ENCODE peak calls at places on chromosomes 4 and X, in eight cellular contexts. U is CD8-positive, alpha-beta T cell; I is foreskin fibroblast; W is nephron progenitor cell; T is RWPE1; Y is esophagus squamous epithelium; B is lower lobe of right lung; V is pancreas. F is an unnamed sample.

GRCh38 chrX:154417157-154417556 is 5.8 kb downstream of the TAFAZZIN start:
- DNase-seq in W (no peak), V (no peak), B (no peak), Y (no peak), U (no peak), I (no peak), T (no peak), F (no peak)

GRCh38 chr4:147924604-147925412 is 192.9 kb downstream of the ARHGAP10 start:
- DNase-seq in B (no peak), W (peak), T (peak), I (no peak), Y (no peak), V (peak), U (no peak), F (peak)

GRCh38 chrX:270848-271367 is 10.3 kb upstream of the PLCXD1 start:
- DNase-seq in B (peak), Y (no peak), U (no peak), V (no peak), W (no peak), I (no peak), T (no peak), F (peak)

GRCh38 chr4:163167333-163167626 is 590 bp upstream of the NAF1 start:
- DNase-seq in U (no peak), B (no peak), W (no peak), V (no peak), T (no peak), I (no peak), Y (no peak), F (no peak)

GRCh38 chrX:152072236-152072635 is 66.1 kb downstream of the MAGEA10 start:
- DNase-seq in U (no peak), W (no peak), I (peak), T (peak), B (no peak), Y (no peak), V (peak), F (no peak)

GRCh38 chr4:17687237-17687857 is 72.9 kb downstream of the MED28 start:
- DNase-seq in I (no peak), T (no peak), V (no peak), W (no peak), U (no peak), Y (no peak), B (no peak), F (no peak)

GRCh38 chr4:151690164-151690856 is 70.5 kb downstream of the GATB start:
- DNase-seq in T (no peak), B (no peak), W (no peak), V (no peak), Y (no peak), I (peak), U (no peak), F (no peak)

GRCh38 chr4:1316537-1317168 is 27.0 kb downstream of the MAEA start:
- DNase-seq in U (no peak), I (no peak), B (no peak), V (no peak), Y (no peak), T (no peak), W (no peak), F (no peak)

GRCh38 chr4:184163813-184164212 is 53.9 kb downstream of the ENPP6 start:
- DNase-seq in W (peak), B (peak), U (no peak), I (no peak), Y (no peak), V (peak), T (peak), F (peak)

GRCh38 chr4:54062392-54062791 is 2.0 kb downstream of the CHIC2 start:
- DNase-seq in T (no peak), B (no peak), Y (no peak), I (no peak), U (no peak), W (no peak), V (no peak), F (no peak)

GRCh38 chr4:24322517-24322916 is 261.8 kb downstream of the DHX15 start:
- DNase-seq in W (no peak), V (no peak), Y (no peak), I (no peak), B (no peak), U (no peak), T (no peak), F (no peak)

DNA sequence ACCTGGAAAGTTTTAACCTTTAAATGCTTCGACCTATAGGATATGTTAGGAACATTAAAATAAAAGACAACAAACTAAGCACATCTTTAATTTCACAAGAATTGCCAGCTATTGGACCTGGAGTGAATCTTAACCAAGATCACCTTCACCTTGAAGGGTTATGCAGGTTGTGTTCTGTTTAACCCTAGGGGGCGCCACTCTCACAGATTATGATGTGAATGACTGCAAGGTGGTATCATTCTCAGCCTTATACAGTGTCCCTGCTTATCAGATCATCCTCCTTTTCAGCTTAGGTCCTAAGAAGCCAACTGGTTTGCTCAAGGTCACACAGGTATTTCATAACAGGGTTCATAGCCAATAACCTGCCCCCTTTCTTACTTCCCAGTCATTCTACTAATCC is 23.5 kb downstream of the INTS6L start:
- DNase-seq in U (peak), V (no peak), T (no peak), Y (no peak), I (no peak), W (no peak), B (no peak), F (no peak)
- TF ChIP-seq CTCF in U (peak), V (no peak), T (no peak), Y (no peak), I (no peak), W (no peak), B (no peak), F (peak)

GRCh38 chr4:168830777-168831512 is 179.1 kb downstream of the CBR4 start:
- DNase-seq in T (no peak), V (no peak), U (no peak), Y (no peak), I (no peak), W (no peak), B (no peak), F (no peak)

GRCh38 chr4:168835880-168836454 is 174.1 kb downstream of the CBR4 start:
- DNase-seq in V (no peak), B (no peak), I (no peak), W (no peak), T (no peak), Y (no peak), U (no peak), F (no peak)

GRCh38 chr4:168831585-168831918 is 178.5 kb downstream of the CBR4 start:
- DNase-seq in I (no peak), Y (no peak), U (no peak), B (no peak), T (no peak), V (no peak), W (peak), F (no peak)

GRCh38 chr4:168831919-168832745 is 177.9 kb downstream of the CBR4 start:
- DNase-seq in T (peak), V (peak), W (peak), Y (no peak), U (peak), B (peak), I (peak), F (peak)

DNA sequence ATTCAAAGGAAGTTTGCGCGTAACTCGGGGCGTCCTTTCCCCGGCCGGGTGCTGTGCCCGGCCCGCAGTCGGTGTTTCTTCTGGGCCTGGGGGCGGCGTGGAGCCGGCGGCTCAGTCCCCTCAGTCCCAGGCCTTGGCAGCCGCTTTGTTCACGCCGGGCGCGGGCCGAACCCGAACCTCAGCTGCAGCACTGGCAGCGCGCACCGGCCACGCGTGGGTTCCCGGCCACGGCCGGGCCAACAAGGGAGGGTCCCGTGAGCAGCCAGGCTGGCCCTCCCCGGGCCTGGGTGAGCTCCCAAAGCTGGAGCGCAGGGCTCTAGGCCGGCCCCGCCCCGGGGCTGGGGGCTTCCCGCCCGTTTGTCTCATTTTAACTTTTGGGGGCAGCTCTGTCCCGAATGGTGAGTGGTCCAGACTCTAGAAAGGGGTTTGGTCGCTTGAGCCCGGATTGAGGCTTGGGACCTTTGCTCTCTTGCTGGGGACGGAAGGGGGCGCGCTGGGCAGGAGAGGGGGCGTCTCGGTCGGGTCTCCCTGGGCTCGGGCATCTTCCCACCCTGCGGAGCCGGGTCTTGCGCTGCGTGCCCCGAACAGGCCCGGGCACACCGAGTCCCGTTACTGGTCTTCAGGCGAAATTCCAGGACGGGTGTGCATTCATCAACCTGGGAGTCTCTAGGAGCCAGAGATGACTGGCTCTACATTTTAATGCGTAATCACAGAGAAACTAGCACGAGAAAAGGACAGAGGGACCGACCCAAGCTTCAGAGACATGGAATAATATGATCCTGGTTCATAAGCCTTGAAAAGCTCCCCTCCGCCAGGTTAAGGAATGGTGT is 177.1 kb downstream of the CBR4 start:
- DNase-seq in W (peak), U (no peak), V (peak), I (no peak), Y (no peak), B (no peak), T (peak), F (peak)
- TF ChIP-seq CTCF in W (no peak), U (no peak), V (no peak), I (peak), Y (no peak), B (no peak), T (no peak), F (no peak)

DNA sequence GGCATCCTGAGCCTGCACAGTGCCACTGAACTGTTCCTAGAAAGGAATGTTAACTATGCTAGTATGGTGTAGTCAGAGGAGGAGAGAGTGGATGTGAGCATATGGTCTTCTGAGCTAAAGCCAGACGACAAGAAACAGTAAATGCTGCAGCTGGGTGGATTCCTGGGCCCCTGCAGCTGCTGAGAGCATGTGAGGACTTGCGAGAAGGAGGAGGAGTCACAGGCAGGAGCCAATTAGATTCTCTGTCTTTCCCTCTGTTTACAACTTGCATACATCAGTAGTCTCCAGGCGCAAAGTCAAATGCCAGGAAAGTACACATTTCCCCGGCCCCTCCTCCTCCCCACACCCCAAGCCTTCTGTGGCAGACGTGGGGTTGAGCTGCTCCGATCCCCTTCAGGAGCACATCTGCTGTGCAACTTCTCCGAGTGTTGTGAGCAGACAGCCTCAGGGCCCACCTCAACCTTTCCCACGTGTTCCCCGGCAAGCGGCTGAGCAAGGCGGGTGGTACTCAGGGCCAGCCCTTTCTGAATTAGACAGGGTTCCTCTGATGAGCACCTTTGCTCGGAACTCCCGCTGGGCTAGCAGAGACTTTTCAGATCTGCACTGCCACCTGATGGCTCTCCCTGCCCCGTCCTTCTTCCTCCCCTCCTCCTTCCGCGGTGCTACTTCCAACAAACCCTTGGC is 108.7 kb upstream of the ATP6AP2 start:
- DNase-seq in Y (no peak), U (peak), W (peak), T (peak), B (peak), V (peak), I (peak), F (no peak)
- TF ChIP-seq CTCF in Y (no peak), U (no peak), W (no peak), T (peak), B (peak), V (no peak), I (no peak), F (no peak)

DNA sequence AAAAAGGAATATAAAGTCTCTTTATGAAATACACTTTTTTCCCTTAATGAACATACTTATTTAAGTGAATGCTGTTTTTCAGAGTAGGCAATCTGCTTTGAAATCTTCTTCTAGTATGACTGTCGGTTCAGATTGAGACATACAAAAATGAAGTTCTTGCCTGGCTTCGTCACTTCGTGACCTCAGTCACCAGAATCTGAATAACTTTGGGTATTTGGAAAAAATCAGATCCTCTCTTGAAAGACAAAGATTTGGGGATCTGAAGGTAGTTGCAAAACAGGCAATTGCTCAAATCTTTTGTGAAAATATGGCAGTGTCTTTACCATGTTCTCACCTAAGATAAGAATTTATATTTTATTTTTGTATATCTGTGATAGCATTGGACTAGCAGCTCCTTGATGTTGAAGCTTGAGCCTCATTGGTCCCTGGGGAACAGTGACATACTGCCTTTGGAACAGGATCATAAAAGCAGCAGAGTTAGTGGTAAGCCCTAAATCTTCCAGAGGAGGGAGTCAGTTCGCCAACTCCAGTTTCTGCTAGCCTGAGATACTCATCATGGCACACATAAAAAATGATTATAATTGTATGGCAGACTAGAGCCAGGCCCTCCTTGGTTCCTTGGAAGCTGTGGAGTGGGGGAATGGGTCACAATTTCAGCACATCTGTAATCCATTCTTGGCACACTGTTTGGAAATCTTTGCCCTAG is 4.9 kb downstream of the ARFIP1 start:
- DNase-seq in W (peak), U (no peak), V (no peak), Y (no peak), B (no peak), T (no peak), I (peak), F (no peak)
- TF ChIP-seq CTCF in W (no peak), U (no peak), V (no peak), Y (no peak), B (no peak), T (no peak), I (no peak), F (no peak)

DNA sequence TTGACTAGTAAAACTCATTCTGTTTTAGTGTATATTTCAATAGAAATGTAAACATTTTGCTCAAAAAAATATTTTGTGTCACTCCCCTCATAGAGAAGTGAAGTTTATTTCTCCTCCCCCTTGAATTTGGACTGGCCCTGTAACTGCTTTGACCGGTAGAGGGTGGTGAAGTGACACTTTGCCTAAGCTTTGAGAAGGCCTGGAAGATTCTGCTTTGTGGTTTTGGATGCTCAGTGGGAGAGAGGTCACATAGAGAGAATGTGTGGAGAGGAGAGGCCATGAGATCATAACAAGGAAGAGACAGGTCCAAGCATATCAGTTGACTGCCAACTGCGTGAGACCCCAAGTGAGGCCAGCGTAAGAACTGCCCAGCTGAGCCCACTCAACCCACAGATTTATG is 19.1 kb upstream of the ARX start:
- DNase-seq in T (no peak), I (no peak), B (no peak), V (no peak), Y (no peak), W (no peak), U (no peak), F (no peak)
- TF ChIP-seq CTCF in T (no peak), I (peak), B (no peak), V (no peak), Y (no peak), W (no peak), U (no peak), F (no peak)

GRCh38 chrX:67721321-67721720 is 177.5 kb downstream of the AR start:
- DNase-seq in V (no peak), W (no peak), Y (no peak), U (no peak), T (no peak), B (no peak), I (no peak), F (no peak)
- TF ChIP-seq CTCF in V (no peak), W (no peak), Y (no peak), U (no peak), T (no peak), B (no peak), I (no peak), F (no peak)

DNA sequence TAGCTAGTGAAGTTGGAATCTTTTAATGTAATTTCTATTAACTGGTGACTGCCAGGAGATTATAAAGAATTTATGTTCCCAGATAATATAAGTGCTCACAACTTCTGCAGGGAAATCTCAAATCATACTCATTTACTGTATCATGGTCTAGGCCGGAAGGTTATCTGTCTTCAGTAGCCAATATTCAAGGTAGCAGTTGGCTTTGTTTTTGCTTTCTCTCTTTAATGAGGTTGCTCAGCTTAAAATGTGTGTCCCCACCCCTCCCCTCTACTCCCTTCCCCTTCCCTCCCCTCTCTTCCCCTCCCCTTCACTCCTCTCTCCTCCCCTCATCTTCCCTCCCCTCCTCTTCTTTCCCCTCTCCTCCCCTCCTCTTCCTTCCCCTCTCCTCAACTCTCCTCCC is 117.6 kb downstream of the HPGD start:
- DNase-seq in U (no peak), V (no peak), I (no peak), T (no peak), W (no peak), B (no peak), Y (no peak), F (no peak)
- TF ChIP-seq CTCF in U (no peak), V (no peak), I (no peak), T (no peak), W (no peak), B (no peak), Y (no peak), F (no peak)

DNA sequence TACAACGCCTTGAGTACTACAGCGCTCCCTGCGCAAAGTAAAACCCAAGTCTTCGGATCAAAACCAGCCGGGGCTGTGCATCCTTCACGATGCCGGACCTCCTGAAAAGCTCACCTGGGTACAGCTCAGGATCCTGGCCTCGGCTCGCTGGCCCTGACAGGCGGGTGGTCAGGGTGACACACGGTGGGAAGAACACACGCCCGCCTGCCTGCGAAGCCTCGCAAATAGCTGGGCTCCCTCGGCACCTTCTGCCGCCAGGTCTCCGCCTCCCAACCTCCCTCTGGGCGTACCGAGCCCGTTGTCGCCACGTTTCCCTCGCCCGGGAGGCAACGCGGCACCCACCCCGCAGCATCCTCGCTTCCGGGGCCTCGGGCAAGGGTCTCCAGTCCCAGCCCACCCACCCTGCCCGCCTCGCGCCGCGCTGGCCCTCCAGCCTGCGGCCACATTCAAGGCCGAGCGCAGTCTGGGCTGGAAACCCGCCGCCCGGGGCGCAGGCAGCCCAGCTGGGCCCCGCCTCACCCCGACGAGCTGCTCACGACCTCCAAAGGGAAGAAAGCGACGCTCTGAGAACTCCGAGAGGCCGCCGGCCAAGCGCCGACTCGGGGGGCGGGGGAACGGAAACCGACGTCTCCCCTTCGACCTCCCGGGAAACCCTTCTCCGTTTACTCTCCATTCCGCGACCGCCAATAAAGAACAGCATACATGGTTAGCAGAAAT is 542 bp downstream of the PPM1K start:
- DNase-seq in B (peak), Y (peak), U (peak), T (peak), I (peak), W (peak), V (peak), F (peak)
- TF ChIP-seq CTCF in B (no peak), Y (no peak), U (no peak), T (no peak), I (no peak), W (no peak), V (no peak), F (no peak)

DNA sequence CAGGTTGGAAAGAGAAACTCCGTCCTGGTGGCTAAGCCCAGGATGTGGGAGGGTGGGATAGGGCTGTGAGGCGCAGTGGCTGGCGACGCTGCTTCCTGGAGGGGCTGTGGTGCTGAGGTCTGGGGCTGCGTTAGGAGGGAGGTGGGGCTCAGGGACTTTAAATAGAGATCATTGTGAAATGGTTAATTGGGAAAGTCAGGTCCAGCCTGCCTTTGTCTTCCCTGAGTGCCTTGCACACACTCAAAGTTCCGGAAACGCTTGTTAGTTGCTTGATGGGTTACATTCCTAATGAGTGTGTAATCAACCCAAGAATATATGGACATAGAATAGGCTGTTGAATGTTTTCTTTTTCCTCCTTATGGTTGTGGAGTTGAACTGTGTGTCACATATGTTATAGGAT is 55.7 kb upstream of the CLDN34 start:
- DNase-seq in V (no peak), U (no peak), B (no peak), T (peak), I (no peak), W (no peak), Y (no peak), F (no peak)
- TF ChIP-seq CTCF in V (no peak), U (no peak), B (no peak), T (no peak), I (no peak), W (no peak), Y (no peak), F (no peak)

F was measured in mesothelial cell of epicardium.